ENCODE peak calls at places on chromosomes 7 and 10, in nine cellular contexts. K, G, N, E, I, T, J, V and Y are unnamed samples.

GRCh38 chr10:101092742-101093386 is 31.1 kb downstream of the KAZALD1 start:
- DNase-seq in J (no peak), T (no peak), I (no peak), V (no peak), E (no peak), N (no peak), G (no peak), K (no peak), Y (peak)

GRCh38 chr7:27198138-27198841 is 1.6 kb downstream of the HOXA13 start:
- DNase-seq in N (peak), G (no peak), T (no peak), J (no peak), I (no peak), V (no peak), E (no peak), K (peak), Y (peak)

GRCh38 chr10:11698691-11699545 is 43.3 kb upstream of the ECHDC3 start:
- DNase-seq in V (no peak), J (no peak), I (no peak), T (no peak), G (no peak), E (no peak), N (no peak), K (no peak), Y (no peak)

GRCh38 chr7:14891289-14891688 is 11.3 kb downstream of the DGKB start:
- DNase-seq in K (no peak), T (no peak), J (no peak), V (no peak), N (no peak), E (no peak), I (no peak), G (no peak), Y (no peak)

GRCh38 chr7:68411742-68412141 is 1186.5 kb upstream of the AUTS2 start:
- DNase-seq in T (no peak), G (peak), K (no peak), I (no peak), N (no peak), V (no peak), E (no peak), J (no peak), Y (peak)

GRCh38 chr7:140003913-140004382 is 58.8 kb downstream of the PARP12 start:
- DNase-seq in N (peak), K (peak), J (peak), G (peak), T (peak), E (peak), I (no peak), V (peak), Y (peak)

GRCh38 chr10:27242951-27243551 is 2.5 kb upstream of the ACBD5 start:
- DNase-seq in V (peak), E (peak), K (peak), T (peak), N (peak), J (peak), I (peak), G (peak), Y (peak)

GRCh38 chr7:134826105-134826504 is 46.7 kb downstream of the CALD1 start:
- DNase-seq in J (peak), K (peak), T (no peak), G (no peak), E (peak), N (no peak), I (no peak), V (no peak), Y (no peak)

GRCh38 chr10:132516771-132517725 is 20.5 kb upstream of the INPP5A start:
- DNase-seq in K (peak), T (no peak), N (peak), J (peak), I (no peak), E (peak), G (no peak), V (peak), Y (peak)

GRCh38 chr10:127948791-127949190 is 41.9 kb downstream of the PTPRE start:
- DNase-seq in E (no peak), N (no peak), K (no peak), T (no peak), I (no peak), J (no peak), G (no peak), V (no peak), Y (no peak)

GRCh38 chr10:111835562-111835961 is 348.0 kb downstream of the GPAM start:
- DNase-seq in T (no peak), K (peak), G (no peak), E (peak), J (peak), N (no peak), V (no peak), I (no peak), Y (no peak)

GRCh38 chr7:140260767-140261486 is 84.1 kb upstream of the KDM7A start:
- DNase-seq in N (peak), G (no peak), E (no peak), V (no peak), T (no peak), J (no peak), K (no peak), I (no peak), Y (peak)

GRCh38 chr10:65017523-65017922 is 1496.3 kb downstream of the REEP3 start:
- DNase-seq in I (no peak), K (no peak), E (no peak), N (no peak), T (no peak), G (peak), V (no peak), J (no peak), Y (no peak)

GRCh38 chr10:127910464-127910770 is 3.5 kb downstream of the PTPRE start:
- DNase-seq in I (no peak), G (no peak), J (no peak), N (no peak), K (no peak), V (no peak), T (no peak), E (peak), Y (no peak)

GRCh38 chr7:105003875-105004510 is 10.0 kb upstream of the KMT2E start:
- DNase-seq in V (no peak), N (no peak), T (no peak), I (no peak), G (no peak), E (no peak), K (peak), J (no peak), Y (no peak)

GRCh38 chr10:48924988-48925387 is 14.7 kb downstream of the LRRC18 start:
- DNase-seq in J (no peak), V (no peak), G (no peak), E (no peak), K (no peak), T (no peak), N (no peak), I (no peak), Y (no peak)

GRCh38 chr10:104630731-104631130 is 10.4 kb upstream of the SORCS3 start:
- DNase-seq in G (no peak), V (no peak), J (no peak), N (no peak), K (no peak), I (no peak), T (no peak), E (no peak), Y (no peak)

GRCh38 chr7:114650491-114650890 is 235.9 kb downstream of the FOXP2 start:
- DNase-seq in K (no peak), N (peak), I (no peak), T (no peak), V (no peak), J (no peak), G (no peak), E (no peak), Y (peak)

GRCh38 chr10:80709879-80710278 is 172.2 kb downstream of the SH2D4B start:
- DNase-seq in E (no peak), N (peak), T (no peak), G (no peak), V (no peak), I (no peak), K (no peak), J (no peak), Y (peak)

GRCh38 chr7:15323545-15323944 is 238.3 kb downstream of the AGMO start:
- DNase-seq in V (no peak), N (peak), K (no peak), E (no peak), T (no peak), G (no peak), I (no peak), J (no peak), Y (peak)

GRCh38 chr7:42869131-42870020 is 42.5 kb downstream of the C7orf25 start:
- DNase-seq in E (no peak), V (peak), I (no peak), J (peak), K (peak), T (no peak), N (no peak), G (no peak), Y (no peak)

GRCh38 chr7:37341033-37341630 is 107.5 kb downstream of the ELMO1 start:
- DNase-seq in E (no peak), V (no peak), G (no peak), I (no peak), K (no peak), T (no peak), N (no peak), J (no peak), Y (no peak)

GRCh38 chr7:92517626-92518025 is 10.7 kb downstream of the PEX1 start:
- DNase-seq in K (peak), J (peak), N (no peak), V (no peak), E (peak), I (no peak), G (no peak), T (no peak), Y (no peak)

GRCh38 chr10:22705534-22705933 is 8.8 kb downstream of the PIP4K2A start:
- DNase-seq in V (no peak), J (no peak), G (no peak), E (no peak), N (no peak), T (no peak), I (no peak), K (no peak), Y (no peak)

GRCh38 chr7:130210181-130210935 is 2.7 kb downstream of the SSMEM1 start:
- DNase-seq in I (no peak), K (peak), V (no peak), T (no peak), G (no peak), J (peak), E (peak), N (peak), Y (peak)

GRCh38 chr10:107614939-107615665 is 450.6 kb upstream of the SORCS1 start:
- DNase-seq in G (no peak), J (peak), V (no peak), I (no peak), T (no peak), K (peak), N (peak), E (peak), Y (peak)

GRCh38 chr10:104333728-104334373 is 4.4 kb downstream of the ITPRIP start:
- DNase-seq in G (no peak), V (no peak), T (no peak), I (no peak), J (no peak), E (no peak), N (no peak), K (no peak), Y (no peak)

GRCh38 chr7:111333010-111333409 is 229.3 kb downstream of the IMMP2L start:
- DNase-seq in E (no peak), N (peak), K (no peak), G (no peak), J (no peak), I (peak), V (no peak), T (no peak), Y (peak)

GRCh38 chr7:104845541-104845940 is 168.5 kb upstream of the KMT2E start:
- DNase-seq in N (peak), J (no peak), T (no peak), V (no peak), I (no peak), G (no peak), E (no peak), K (no peak), Y (peak)

GRCh38 chr7:68216046-68216445 is 1219.4 kb downstream of the TYW1 start:
- DNase-seq in V (no peak), I (no peak), G (no peak), T (no peak), J (peak), E (no peak), K (no peak), N (no peak), Y (no peak)

GRCh38 chr10:96496281-96496925 is 17.3 kb downstream of the TLL2 start:
- DNase-seq in J (no peak), G (no peak), N (no peak), V (no peak), I (no peak), T (no peak), K (peak), E (peak), Y (peak)

GRCh38 chr7:1242129-1242572 is 9.5 kb downstream of the UNCX start:
- DNase-seq in J (no peak), E (no peak), V (no peak), N (peak), T (no peak), G (no peak), I (no peak), K (no peak), Y (peak)

GRCh38 chr7:66374141-66374540 is 169.0 kb downstream of the TPST1 start:
- DNase-seq in T (no peak), G (no peak), E (no peak), V (no peak), K (no peak), N (no peak), I (no peak), J (peak), Y (no peak)

GRCh38 chr10:80555415-80555814 is 17.7 kb downstream of the SH2D4B start:
- DNase-seq in T (no peak), V (no peak), N (no peak), I (no peak), K (no peak), J (no peak), E (no peak), G (no peak), Y (no peak)

GRCh38 chr7:142669074-142669654 is 80.1 kb upstream of the PRSS1 start:
- DNase-seq in G (no peak), J (peak), E (peak), T (no peak), K (peak), N (no peak), V (no peak), I (no peak), Y (peak)

GRCh38 chr10:69994262-69994661 is 58.4 kb upstream of the MACROH2A2 start:
- DNase-seq in J (peak), E (peak), I (no peak), N (peak), V (peak), K (peak), T (no peak), G (peak), Y (peak)

GRCh38 chr10:85642421-85643170 is 724.0 kb downstream of the GRID1 start:
- DNase-seq in V (peak), N (peak), J (peak), E (peak), T (no peak), K (peak), G (no peak), I (peak), Y (peak)

GRCh38 chr7:69800495-69800894 is 202.2 kb downstream of the AUTS2 start:
- DNase-seq in V (peak), N (peak), E (no peak), T (no peak), I (no peak), J (peak), K (no peak), G (peak), Y (peak)